ENCODE peak calls at places on chromosomes 4 and X, in four cellular contexts. One of them, this sample, is unnamed.

GRCh38 chrX:120213438-120214265 is 37.0 kb upstream of the ZBTB33 start:
- DNase-seq in AG09309: peak; percentile 1
- DNase-seq in heart right ventricle: no peak
- DNase-seq in AG04450: peak; percentile 2
- DNase-seq in this sample: peak; percentile 38

GRCh38 chr4:91267543-91267942 is 1036.2 kb upstream of the GRID2 start:
- DNase-seq in AG09309: no peak
- DNase-seq in AG04450: no peak
- DNase-seq in heart right ventricle: no peak
- DNase-seq in this sample: no peak

GRCh38 chrX:9195199-9195880 is 161.4 kb upstream of the FAM9B start:
- DNase-seq in heart right ventricle: no peak
- DNase-seq in AG04450: no peak
- DNase-seq in AG09309: no peak
- DNase-seq in this sample: no peak

GRCh38 chr4:8307126-8307525 is 37.6 kb downstream of the HTRA3 start:
- DNase-seq in heart right ventricle: no peak
- DNase-seq in AG04450: no peak
- DNase-seq in AG09309: no peak
- DNase-seq in this sample: no peak

GRCh38 chr4:2461246-2461960 is 7.5 kb upstream of the RNF4 start:
- DNase-seq in heart right ventricle: no peak
- DNase-seq in AG09309: no peak
- DNase-seq in AG04450: no peak
- DNase-seq in this sample: no peak

GRCh38 chr4:7861440-7861881 is 78.2 kb downstream of the AFAP1 start:
- DNase-seq in heart right ventricle: peak; percentile 31
- DNase-seq in AG09309: peak; percentile 98
- DNase-seq in AG04450: peak; percentile 92
- DNase-seq in this sample: no peak

GRCh38 chr4:156238171-156238570 is 284.5 kb upstream of the CTSO start:
- DNase-seq in heart right ventricle: no peak
- DNase-seq in AG04450: no peak
- DNase-seq in AG09309: no peak
- DNase-seq in this sample: no peak

GRCh38 chr4:94032754-94033153 is 174.9 kb upstream of the SMARCAD1 start:
- DNase-seq in AG09309: no peak
- DNase-seq in AG04450: no peak
- DNase-seq in heart right ventricle: no peak
- DNase-seq in this sample: no peak

GRCh38 chr4:42359686-42360085 is 37.6 kb upstream of the SHISA3 start:
- DNase-seq in heart right ventricle: no peak
- DNase-seq in AG04450: peak; percentile 6
- DNase-seq in AG09309: no peak
- DNase-seq in this sample: no peak

GRCh38 chr4:912548-913279 is 19.4 kb downstream of the GAK start:
- DNase-seq in heart right ventricle: no peak
- DNase-seq in AG09309: no peak
- DNase-seq in AG04450: no peak
- DNase-seq in this sample: no peak

GRCh38 chrX:41481264-41482109 is 34.3 kb downstream of the NYX start:
- DNase-seq in AG09309: no peak
- DNase-seq in heart right ventricle: no peak
- DNase-seq in AG04450: no peak
- DNase-seq in this sample: no peak

GRCh38 chrX:38805294-38806053 is 4.2 kb downstream of the MID1IP1 start:
- DNase-seq in AG09309: peak; percentile 51
- DNase-seq in heart right ventricle: peak; percentile 68
- DNase-seq in AG04450: peak; percentile 43
- DNase-seq in this sample: peak; percentile 11

GRCh38 chr4:785332-786073 is 40.4 kb downstream of the CPLX1 start:
- DNase-seq in AG04450: no peak
- DNase-seq in heart right ventricle: no peak
- DNase-seq in AG09309: no peak
- DNase-seq in this sample: no peak

GRCh38 chrX:138858946-138859345 is 147.4 kb upstream of the FGF13 start:
- DNase-seq in AG09309: no peak
- DNase-seq in AG04450: no peak
- DNase-seq in heart right ventricle: no peak
- DNase-seq in this sample: no peak

GRCh38 chrX:40394302-40394701 is 186.5 kb upstream of the ATP6AP2 start:
- DNase-seq in AG04450: no peak
- DNase-seq in heart right ventricle: no peak
- DNase-seq in AG09309: no peak
- DNase-seq in this sample: no peak

GRCh38 chrX:155216940-155217450 is 735 bp downstream of the VBP1 start:
- DNase-seq in AG04450: no peak
- DNase-seq in AG09309: no peak
- DNase-seq in heart right ventricle: no peak
- DNase-seq in this sample: no peak

GRCh38 chr4:67522851-67523671 is 22.2 kb downstream of the CENPC start:
- DNase-seq in heart right ventricle: no peak
- DNase-seq in AG09309: no peak
- DNase-seq in AG04450: no peak
- DNase-seq in this sample: no peak

GRCh38 chr4:73870260-73870659 is 1.1 kb downstream of the CXCL1 start:
- DNase-seq in AG04450: no peak
- DNase-seq in heart right ventricle: no peak
- DNase-seq in AG09309: no peak
- DNase-seq in this sample: no peak

GRCh38 chr4:6030679-6031078 is 12.4 kb upstream of the C4orf50 start:
- DNase-seq in heart right ventricle: no peak
- DNase-seq in AG09309: no peak
- DNase-seq in AG04450: no peak
- DNase-seq in this sample: no peak

GRCh38 chr4:147160908-147161513 is 215.3 kb upstream of the TTC29 start:
- DNase-seq in AG09309: peak; percentile 14
- DNase-seq in AG04450: peak; percentile 16
- DNase-seq in heart right ventricle: no peak
- DNase-seq in this sample: no peak

GRCh38 chr4:184111433-184111832 is 106.2 kb downstream of the ENPP6 start:
- DNase-seq in AG04450: no peak
- DNase-seq in heart right ventricle: no peak
- DNase-seq in AG09309: no peak
- DNase-seq in this sample: no peak

GRCh38 chrX:107450823-107451509 is 1.5 kb downstream of the FRMPD3 start:
- DNase-seq in AG09309: no peak
- DNase-seq in AG04450: no peak
- DNase-seq in heart right ventricle: no peak
- DNase-seq in this sample: no peak

GRCh38 chrX:128901018-128901417 is 622.3 kb downstream of the SMARCA1 start:
- DNase-seq in AG04450: no peak
- DNase-seq in heart right ventricle: no peak
- DNase-seq in AG09309: no peak
- DNase-seq in this sample: no peak

GRCh38 chr4:26727849-26728248 is 132.8 kb upstream of the STIM2 start:
- DNase-seq in AG04450: no peak
- DNase-seq in AG09309: no peak
- DNase-seq in heart right ventricle: no peak
- DNase-seq in this sample: no peak

GRCh38 chrX:107537815-107538214 is 88.4 kb downstream of the FRMPD3 start:
- DNase-seq in AG09309: no peak
- DNase-seq in AG04450: no peak
- DNase-seq in heart right ventricle: no peak
- DNase-seq in this sample: no peak

GRCh38 chr4:7717161-7717560 is 222.5 kb downstream of the AFAP1 start:
- DNase-seq in AG09309: no peak
- DNase-seq in heart right ventricle: no peak
- DNase-seq in AG04450: no peak
- DNase-seq in this sample: no peak

GRCh38 chr4:8192748-8193738 is 6.0 kb upstream of the SH3TC1 start:
- DNase-seq in AG04450: no peak
- DNase-seq in AG09309: no peak
- DNase-seq in heart right ventricle: no peak
- DNase-seq in this sample: no peak

GRCh38 chrX:43108828-43109227 is 330.9 kb upstream of the PPP1R2C start:
- DNase-seq in AG09309: no peak
- DNase-seq in AG04450: no peak
- DNase-seq in heart right ventricle: no peak
- DNase-seq in this sample: no peak

DNA sequence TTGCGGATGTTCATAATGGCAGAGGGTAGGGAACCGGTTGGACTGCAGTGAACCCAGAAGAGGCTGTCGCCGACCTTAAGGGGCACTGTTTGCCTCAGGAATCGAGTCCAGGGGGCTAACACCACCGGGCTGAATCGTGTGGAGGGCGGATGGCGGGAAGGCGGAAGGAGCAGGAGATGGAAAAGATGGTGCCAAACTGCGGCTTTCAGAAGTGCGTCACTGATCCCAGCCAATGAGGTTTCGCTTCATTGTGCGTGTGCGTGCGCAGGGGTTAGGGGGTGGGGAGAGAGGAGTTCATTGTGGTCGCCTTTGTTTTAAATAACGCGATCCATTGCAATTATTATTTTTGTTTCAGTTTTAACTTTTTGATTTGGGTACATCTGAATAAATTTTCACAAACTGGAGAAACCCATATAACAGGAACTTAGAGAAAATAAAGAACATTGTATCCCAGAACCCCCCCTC is at the start of gene NAA11:
- DNase-seq in AG04450: no peak
- DNase-seq in AG09309: no peak
- DNase-seq in heart right ventricle: no peak
- DNase-seq in this sample: no peak
- TF ChIP-seq CTCF in AG04450: no peak
- TF ChIP-seq CTCF in AG09309: no peak
- TF ChIP-seq CTCF in heart right ventricle: no peak
- TF ChIP-seq CTCF in this sample: no peak

DNA sequence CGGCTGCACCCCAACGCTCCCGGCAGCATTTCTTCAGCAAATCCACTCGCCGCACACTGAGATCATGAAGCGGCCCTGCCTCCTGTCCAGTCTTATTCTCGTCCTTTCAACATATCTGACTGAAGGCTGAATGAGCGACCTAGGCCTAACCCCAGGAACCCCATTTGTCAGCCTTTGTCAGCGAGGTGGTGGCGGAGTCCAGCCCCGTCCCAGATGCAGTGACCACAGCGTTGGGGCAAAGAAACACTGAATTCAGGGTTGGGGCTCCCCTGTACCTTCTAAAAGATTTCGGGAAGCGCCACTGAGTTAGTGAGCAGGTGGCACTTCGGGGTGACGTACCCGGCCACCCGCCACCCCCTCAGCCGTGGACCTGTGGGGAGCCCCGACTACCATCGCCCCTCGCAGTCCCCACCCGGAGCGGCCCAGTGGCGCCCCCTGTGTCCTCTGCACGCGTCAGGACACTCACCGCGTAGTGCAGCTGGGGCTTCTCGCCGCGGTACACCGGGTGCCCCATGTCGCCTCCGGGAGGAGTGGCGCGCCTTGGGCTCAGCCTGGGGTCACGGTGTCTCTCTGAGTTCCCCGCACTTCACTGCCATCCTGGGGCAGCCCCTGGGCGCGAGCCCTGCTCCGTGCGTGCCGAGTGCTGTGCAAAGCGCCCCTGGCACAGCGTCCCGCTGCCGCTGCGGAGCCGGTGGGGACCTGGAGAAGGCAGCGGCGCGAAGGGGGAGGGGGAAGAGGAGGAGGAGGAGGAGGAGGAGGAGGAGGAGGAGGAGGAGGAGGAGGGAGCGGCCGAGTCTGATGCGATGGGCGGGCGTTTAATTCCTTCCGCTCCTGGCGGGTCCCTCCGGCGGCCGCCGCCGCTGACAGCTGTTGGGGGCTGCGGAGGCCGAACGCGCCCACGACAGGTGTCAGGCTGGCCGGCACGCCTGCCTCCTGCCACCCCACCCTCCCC is 134.1 kb downstream of the AMELX start:
- DNase-seq in AG09309: no peak
- DNase-seq in AG04450: no peak
- DNase-seq in heart right ventricle: peak; percentile 62
- DNase-seq in this sample: peak; percentile 27
- TF ChIP-seq CTCF in AG09309: peak; percentile 54
- TF ChIP-seq CTCF in AG04450: peak; percentile 45
- TF ChIP-seq CTCF in heart right ventricle: peak; percentile 10
- TF ChIP-seq CTCF in this sample: peak; percentile 56

GRCh38 chrX:18465051-18465450 is 39.6 kb downstream of the CDKL5 start:
- DNase-seq in AG09309: no peak
- DNase-seq in heart right ventricle: no peak
- DNase-seq in AG04450: no peak
- DNase-seq in this sample: no peak

GRCh38 chrX:18464500-18464899 is 39.1 kb downstream of the CDKL5 start:
- DNase-seq in heart right ventricle: no peak
- DNase-seq in AG09309: no peak
- DNase-seq in AG04450: no peak
- DNase-seq in this sample: no peak

GRCh38 chrX:18457000-18457399 is 31.6 kb downstream of the CDKL5 start:
- DNase-seq in heart right ventricle: no peak
- DNase-seq in AG04450: no peak
- DNase-seq in AG09309: no peak
- DNase-seq in this sample: no peak

GRCh38 chrX:18461431-18461830 is 36.0 kb downstream of the CDKL5 start:
- DNase-seq in AG04450: no peak
- DNase-seq in AG09309: no peak
- DNase-seq in heart right ventricle: no peak
- DNase-seq in this sample: no peak
- TF ChIP-seq CTCF in AG04450: no peak
- TF ChIP-seq CTCF in AG09309: no peak
- TF ChIP-seq CTCF in heart right ventricle: no peak
- TF ChIP-seq CTCF in this sample: no peak

GRCh38 chr4:140993350-140993749 is 139.9 kb downstream of the RNF150 start:
- DNase-seq in heart right ventricle: no peak
- DNase-seq in AG04450: no peak
- DNase-seq in AG09309: no peak
- DNase-seq in this sample: no peak
- TF ChIP-seq CTCF in heart right ventricle: no peak
- TF ChIP-seq CTCF in AG04450: no peak
- TF ChIP-seq CTCF in AG09309: no peak
- TF ChIP-seq CTCF in this sample: no peak

GRCh38 chr4:113684534-113685091 is 76.9 kb downstream of the CAMK2D start:
- DNase-seq in heart right ventricle: peak; percentile 54
- DNase-seq in AG04450: no peak
- DNase-seq in AG09309: peak; percentile 27
- DNase-seq in this sample: no peak
- TF ChIP-seq CTCF in heart right ventricle: peak; percentile 34
- TF ChIP-seq CTCF in AG04450: peak; percentile 58
- TF ChIP-seq CTCF in AG09309: peak; percentile 45
- TF ChIP-seq CTCF in this sample: peak; percentile 28

This sample was measured in progenitor cell of endocrine pancreas.